ENCODE peak calls at places on chromosomes 12 and 14, in eight cellular contexts. W is BJ; V is occipital lobe; G is thoracic aorta; Y is amygdala; C is stimulated activated CD8-positive, alpha-beta memory T cell treated with anti-CD3 and anti-CD28 coated beads, Interleukin-7, amount 100 ng/mL, for 24 hours; Q is HuH-7.5; D is NT2/D1. K is an unnamed sample.

GRCh38 chr12:124231980-124232653 is 62.8 kb upstream of the RFLNA start:
- DNase-seq in W (no peak), V (no peak), G (no peak), D (no peak), C (no peak), Q (peak; percentile 19), Y (no peak), K (no peak)

GRCh38 chr12:32249701-32250270 is 143.1 kb downstream of the BICD1 start:
- DNase-seq in D (peak; percentile 51), Q (no peak), G (no peak), Y (no peak), C (no peak), V (no peak), W (no peak), K (no peak)

GRCh38 chr12:112182499-112182898 is 57.1 kb downstream of the TRAFD1 start:
- DNase-seq in D (no peak), Y (peak; percentile 68), W (no peak), G (no peak), Q (no peak), C (no peak), V (peak; percentile 85), K (peak; percentile 99)

GRCh38 chr14:61098711-61099110 is 117.7 kb downstream of the SLC38A6 start:
- DNase-seq in D (no peak), V (no peak), G (no peak), C (no peak), Q (no peak), Y (no peak), W (no peak), K (no peak)

GRCh38 chr14:92863281-92863680 is 59.7 kb upstream of the CHGA start:
- DNase-seq in V (no peak), G (no peak), W (no peak), Q (no peak), Y (no peak), D (no peak), C (no peak), K (no peak)

GRCh38 chr12:63150255-63151060 is 543 bp downstream of the AVPR1A start:
- DNase-seq in W (no peak), G (no peak), Y (no peak), Q (peak; percentile 50), V (no peak), C (no peak), D (peak; percentile 35), K (peak; percentile 22)

GRCh38 chr12:121806556-121807308 is 2.9 kb downstream of the SETD1B start:
- DNase-seq in Q (no peak), G (no peak), D (no peak), V (no peak), C (no peak), Y (no peak), W (no peak), K (no peak)

GRCh38 chr14:23186913-23187654 is 3.6 kb upstream of the SLC7A8 start:
- DNase-seq in Q (peak; percentile 42), G (no peak), W (no peak), C (no peak), V (no peak), D (no peak), Y (no peak), K (peak; percentile 42)

GRCh38 chr14:92711976-92712653 is 36.3 kb downstream of the LGMN start:
- DNase-seq in G (no peak), V (no peak), W (no peak), C (no peak), Q (no peak), D (no peak), Y (no peak), K (no peak)